ENCODE peak calls at places on chromosomes 13 and 19, in nine cellular contexts. One of them, this sample, is unnamed.

GRCh38 chr13:70107498-70108271 is at the start of gene ATXN8OS:
- DNase-seq in caudate nucleus: no peak
- DNase-seq in fibroblast of lung: no peak
- DNase-seq in KBM-7: no peak
- DNase-seq in testis: peak; percentile 13
- DNase-seq in ELF-1: peak; percentile 32
- DNase-seq in activated CD8-positive, alpha-beta memory T cell treated with anti-CD3 and anti-CD28 coated beads for 1 hour: no peak
- DNase-seq in hypothalamus: peak; percentile 43
- DNase-seq in CD4-positive, alpha-beta T cell: no peak
- DNase-seq in this sample: peak; percentile 63

GRCh38 chr19:6935618-6936017 is 48.2 kb downstream of the ADGRE1 start:
- DNase-seq in caudate nucleus: no peak
- DNase-seq in fibroblast of lung: no peak
- DNase-seq in KBM-7: no peak
- DNase-seq in testis: no peak
- DNase-seq in ELF-1: no peak
- DNase-seq in activated CD8-positive, alpha-beta memory T cell treated with anti-CD3 and anti-CD28 coated beads for 1 hour: no peak
- DNase-seq in hypothalamus: no peak
- DNase-seq in CD4-positive, alpha-beta T cell: no peak
- DNase-seq in this sample: no peak

GRCh38 chr19:48999481-49000325 is 6.0 kb downstream of the RUVBL2 start:
- DNase-seq in caudate nucleus: peak; percentile 15
- DNase-seq in fibroblast of lung: peak; percentile 64
- DNase-seq in KBM-7: peak; percentile 70
- DNase-seq in testis: peak; percentile 62
- DNase-seq in ELF-1: peak; percentile 86
- DNase-seq in activated CD8-positive, alpha-beta memory T cell treated with anti-CD3 and anti-CD28 coated beads for 1 hour: peak; percentile 39
- DNase-seq in hypothalamus: no peak
- DNase-seq in CD4-positive, alpha-beta T cell: peak; percentile 66
- DNase-seq in this sample: peak; percentile 92

GRCh38 chr13:106479849-106480400 is 55.5 kb downstream of the EFNB2 start:
- DNase-seq in caudate nucleus: no peak
- DNase-seq in fibroblast of lung: no peak
- DNase-seq in KBM-7: no peak
- DNase-seq in testis: no peak
- DNase-seq in ELF-1: no peak
- DNase-seq in activated CD8-positive, alpha-beta memory T cell treated with anti-CD3 and anti-CD28 coated beads for 1 hour: no peak
- DNase-seq in hypothalamus: no peak
- DNase-seq in CD4-positive, alpha-beta T cell: no peak
- DNase-seq in this sample: no peak

GRCh38 chr13:97528518-97528917 is 94.5 kb downstream of the RAP2A start:
- DNase-seq in caudate nucleus: no peak
- DNase-seq in fibroblast of lung: no peak
- DNase-seq in KBM-7: no peak
- DNase-seq in testis: no peak
- DNase-seq in ELF-1: no peak
- DNase-seq in activated CD8-positive, alpha-beta memory T cell treated with anti-CD3 and anti-CD28 coated beads for 1 hour: no peak
- DNase-seq in hypothalamus: no peak
- DNase-seq in CD4-positive, alpha-beta T cell: no peak
- DNase-seq in this sample: no peak

GRCh38 chr13:59689057-59689456 is 474.7 kb downstream of the DIAPH3 start:
- DNase-seq in caudate nucleus: no peak
- DNase-seq in fibroblast of lung: no peak
- DNase-seq in KBM-7: no peak
- DNase-seq in testis: no peak
- DNase-seq in ELF-1: peak; percentile 27
- DNase-seq in activated CD8-positive, alpha-beta memory T cell treated with anti-CD3 and anti-CD28 coated beads for 1 hour: no peak
- DNase-seq in hypothalamus: no peak
- DNase-seq in CD4-positive, alpha-beta T cell: no peak
- DNase-seq in this sample: no peak

GRCh38 chr19:19110410-19111137 is 27.7 kb downstream of the TMEM161A start:
- DNase-seq in caudate nucleus: peak; percentile 57
- DNase-seq in fibroblast of lung: no peak
- DNase-seq in KBM-7: no peak
- DNase-seq in testis: no peak
- DNase-seq in ELF-1: peak; percentile 72
- DNase-seq in activated CD8-positive, alpha-beta memory T cell treated with anti-CD3 and anti-CD28 coated beads for 1 hour: no peak
- DNase-seq in hypothalamus: peak; percentile 26
- DNase-seq in CD4-positive, alpha-beta T cell: peak; percentile 8
- DNase-seq in this sample: no peak

GRCh38 chr13:111398715-111399299 is 78.4 kb downstream of the TEX29 start:
- DNase-seq in caudate nucleus: no peak
- DNase-seq in fibroblast of lung: no peak
- DNase-seq in KBM-7: no peak
- DNase-seq in testis: no peak
- DNase-seq in ELF-1: no peak
- DNase-seq in activated CD8-positive, alpha-beta memory T cell treated with anti-CD3 and anti-CD28 coated beads for 1 hour: no peak
- DNase-seq in hypothalamus: no peak
- DNase-seq in CD4-positive, alpha-beta T cell: no peak
- DNase-seq in this sample: no peak

GRCh38 chr19:2540646-2541454 is 64.9 kb downstream of the GADD45B start:
- DNase-seq in caudate nucleus: no peak
- DNase-seq in fibroblast of lung: peak; percentile 92
- DNase-seq in KBM-7: no peak
- DNase-seq in testis: peak; percentile 92
- DNase-seq in ELF-1: peak; percentile 100
- DNase-seq in activated CD8-positive, alpha-beta memory T cell treated with anti-CD3 and anti-CD28 coated beads for 1 hour: no peak
- DNase-seq in hypothalamus: no peak
- DNase-seq in CD4-positive, alpha-beta T cell: no peak
- DNase-seq in this sample: peak; percentile 100

GRCh38 chr19:12481781-12482504 is 2.7 kb downstream of the ZNF709 start:
- DNase-seq in caudate nucleus: no peak
- DNase-seq in fibroblast of lung: no peak
- DNase-seq in KBM-7: peak; percentile 20
- DNase-seq in testis: no peak
- DNase-seq in ELF-1: no peak
- DNase-seq in activated CD8-positive, alpha-beta memory T cell treated with anti-CD3 and anti-CD28 coated beads for 1 hour: no peak
- DNase-seq in hypothalamus: no peak
- DNase-seq in CD4-positive, alpha-beta T cell: no peak
- DNase-seq in this sample: no peak

GRCh38 chr13:29568731-29569130 is 26.8 kb downstream of the SLC7A1 start:
- DNase-seq in caudate nucleus: no peak
- DNase-seq in fibroblast of lung: no peak
- DNase-seq in KBM-7: no peak
- DNase-seq in testis: no peak
- DNase-seq in ELF-1: no peak
- DNase-seq in activated CD8-positive, alpha-beta memory T cell treated with anti-CD3 and anti-CD28 coated beads for 1 hour: no peak
- DNase-seq in hypothalamus: no peak
- DNase-seq in CD4-positive, alpha-beta T cell: no peak
- DNase-seq in this sample: no peak

GRCh38 chr13:20997301-20998061 is 63.9 kb downstream of the LATS2 start:
- DNase-seq in caudate nucleus: no peak
- DNase-seq in fibroblast of lung: peak; percentile 92
- DNase-seq in KBM-7: no peak
- DNase-seq in testis: no peak
- DNase-seq in ELF-1: no peak
- DNase-seq in activated CD8-positive, alpha-beta memory T cell treated with anti-CD3 and anti-CD28 coated beads for 1 hour: no peak
- DNase-seq in hypothalamus: no peak
- DNase-seq in CD4-positive, alpha-beta T cell: no peak
- DNase-seq in this sample: no peak

GRCh38 chr13:75161804-75162203 is 320.2 kb downstream of the TBC1D4 start:
- DNase-seq in caudate nucleus: no peak
- DNase-seq in fibroblast of lung: no peak
- DNase-seq in KBM-7: no peak
- DNase-seq in testis: no peak
- DNase-seq in ELF-1: peak; percentile 9
- DNase-seq in activated CD8-positive, alpha-beta memory T cell treated with anti-CD3 and anti-CD28 coated beads for 1 hour: no peak
- DNase-seq in hypothalamus: no peak
- DNase-seq in CD4-positive, alpha-beta T cell: no peak
- DNase-seq in this sample: no peak

GRCh38 chr13:100140441-100140840 is 51.5 kb downstream of the PCCA start:
- DNase-seq in caudate nucleus: no peak
- DNase-seq in fibroblast of lung: no peak
- DNase-seq in KBM-7: no peak
- DNase-seq in testis: no peak
- DNase-seq in ELF-1: no peak
- DNase-seq in activated CD8-positive, alpha-beta memory T cell treated with anti-CD3 and anti-CD28 coated beads for 1 hour: no peak
- DNase-seq in hypothalamus: no peak
- DNase-seq in CD4-positive, alpha-beta T cell: no peak
- DNase-seq in this sample: no peak

GRCh38 chr13:101811440-101811839 is 359.0 kb downstream of the ITGBL1 start:
- DNase-seq in caudate nucleus: no peak
- DNase-seq in fibroblast of lung: no peak
- DNase-seq in KBM-7: no peak
- DNase-seq in testis: no peak
- DNase-seq in ELF-1: no peak
- DNase-seq in activated CD8-positive, alpha-beta memory T cell treated with anti-CD3 and anti-CD28 coated beads for 1 hour: no peak
- DNase-seq in hypothalamus: no peak
- DNase-seq in CD4-positive, alpha-beta T cell: no peak
- DNase-seq in this sample: no peak

GRCh38 chr13:113535381-113535781 is 44.9 kb upstream of the DCUN1D2 start:
- DNase-seq in caudate nucleus: no peak
- DNase-seq in fibroblast of lung: no peak
- DNase-seq in KBM-7: no peak
- DNase-seq in testis: peak; percentile 4
- DNase-seq in ELF-1: no peak
- DNase-seq in activated CD8-positive, alpha-beta memory T cell treated with anti-CD3 and anti-CD28 coated beads for 1 hour: no peak
- DNase-seq in hypothalamus: no peak
- DNase-seq in CD4-positive, alpha-beta T cell: no peak
- DNase-seq in this sample: peak; percentile 32

GRCh38 chr19:15529774-15530372 is 21.5 kb downstream of the CYP4F22 start:
- DNase-seq in caudate nucleus: no peak
- DNase-seq in fibroblast of lung: no peak
- DNase-seq in KBM-7: no peak
- DNase-seq in testis: no peak
- DNase-seq in ELF-1: no peak
- DNase-seq in activated CD8-positive, alpha-beta memory T cell treated with anti-CD3 and anti-CD28 coated beads for 1 hour: no peak
- DNase-seq in hypothalamus: no peak
- DNase-seq in CD4-positive, alpha-beta T cell: no peak
- DNase-seq in this sample: no peak

GRCh38 chr13:39635564-39635963 is 19.9 kb upstream of the COG6 start:
- DNase-seq in caudate nucleus: no peak
- DNase-seq in fibroblast of lung: no peak
- DNase-seq in KBM-7: no peak
- DNase-seq in testis: no peak
- DNase-seq in ELF-1: no peak
- DNase-seq in activated CD8-positive, alpha-beta memory T cell treated with anti-CD3 and anti-CD28 coated beads for 1 hour: no peak
- DNase-seq in hypothalamus: no peak
- DNase-seq in CD4-positive, alpha-beta T cell: no peak
- DNase-seq in this sample: no peak

GRCh38 chr13:27043013-27043412 is 128.6 kb downstream of the USP12 start:
- DNase-seq in caudate nucleus: peak; percentile 67
- DNase-seq in fibroblast of lung: peak; percentile 96
- DNase-seq in KBM-7: peak; percentile 38
- DNase-seq in testis: no peak
- DNase-seq in ELF-1: peak; percentile 51
- DNase-seq in activated CD8-positive, alpha-beta memory T cell treated with anti-CD3 and anti-CD28 coated beads for 1 hour: no peak
- DNase-seq in hypothalamus: peak; percentile 39
- DNase-seq in CD4-positive, alpha-beta T cell: no peak
- DNase-seq in this sample: peak; percentile 95

GRCh38 chr13:110571897-110572777 is 10.6 kb upstream of the RAB20 start:
- DNase-seq in caudate nucleus: no peak
- DNase-seq in fibroblast of lung: no peak
- DNase-seq in KBM-7: no peak
- DNase-seq in testis: no peak
- DNase-seq in ELF-1: no peak
- DNase-seq in activated CD8-positive, alpha-beta memory T cell treated with anti-CD3 and anti-CD28 coated beads for 1 hour: no peak
- DNase-seq in hypothalamus: no peak
- DNase-seq in CD4-positive, alpha-beta T cell: no peak
- DNase-seq in this sample: no peak

GRCh38 chr13:97367427-97367826 is 66.5 kb upstream of the RAP2A start:
- DNase-seq in caudate nucleus: peak; percentile 54
- DNase-seq in fibroblast of lung: peak; percentile 78
- DNase-seq in KBM-7: no peak
- DNase-seq in testis: no peak
- DNase-seq in ELF-1: peak; percentile 43
- DNase-seq in activated CD8-positive, alpha-beta memory T cell treated with anti-CD3 and anti-CD28 coated beads for 1 hour: no peak
- DNase-seq in hypothalamus: peak; percentile 31
- DNase-seq in CD4-positive, alpha-beta T cell: no peak
- DNase-seq in this sample: peak; percentile 69

GRCh38 chr13:41054919-41055619 is 6.2 kb upstream of the WBP4 start:
- DNase-seq in caudate nucleus: no peak
- DNase-seq in fibroblast of lung: no peak
- DNase-seq in KBM-7: peak; percentile 60
- DNase-seq in testis: no peak
- DNase-seq in ELF-1: peak; percentile 20
- DNase-seq in activated CD8-positive, alpha-beta memory T cell treated with anti-CD3 and anti-CD28 coated beads for 1 hour: no peak
- DNase-seq in hypothalamus: no peak
- DNase-seq in CD4-positive, alpha-beta T cell: no peak
- DNase-seq in this sample: no peak

GRCh38 chr13:79098603-79099002 is 307.5 kb downstream of the RBM26 start:
- DNase-seq in caudate nucleus: no peak
- DNase-seq in fibroblast of lung: no peak
- DNase-seq in KBM-7: no peak
- DNase-seq in testis: no peak
- DNase-seq in ELF-1: no peak
- DNase-seq in activated CD8-positive, alpha-beta memory T cell treated with anti-CD3 and anti-CD28 coated beads for 1 hour: no peak
- DNase-seq in hypothalamus: no peak
- DNase-seq in CD4-positive, alpha-beta T cell: no peak
- DNase-seq in this sample: no peak

GRCh38 chr13:75556961-75557360 is 7.4 kb downstream of the UCHL3 start:
- DNase-seq in caudate nucleus: no peak
- DNase-seq in fibroblast of lung: no peak
- DNase-seq in KBM-7: no peak
- DNase-seq in testis: no peak
- DNase-seq in ELF-1: no peak
- DNase-seq in activated CD8-positive, alpha-beta memory T cell treated with anti-CD3 and anti-CD28 coated beads for 1 hour: no peak
- DNase-seq in hypothalamus: no peak
- DNase-seq in CD4-positive, alpha-beta T cell: no peak
- DNase-seq in this sample: no peak

GRCh38 chr19:55341191-55342043 is 1.7 kb downstream of the KMT5C start:
- DNase-seq in caudate nucleus: peak; percentile 70
- DNase-seq in fibroblast of lung: peak; percentile 44
- DNase-seq in KBM-7: peak; percentile 35
- DNase-seq in testis: peak; percentile 83
- DNase-seq in ELF-1: peak; percentile 67
- DNase-seq in activated CD8-positive, alpha-beta memory T cell treated with anti-CD3 and anti-CD28 coated beads for 1 hour: no peak
- DNase-seq in hypothalamus: peak; percentile 47
- DNase-seq in CD4-positive, alpha-beta T cell: peak; percentile 45
- DNase-seq in this sample: peak; percentile 91

GRCh38 chr13:108915634-108916497 is 286.5 kb downstream of the MYO16 start:
- DNase-seq in caudate nucleus: peak; percentile 83
- DNase-seq in fibroblast of lung: peak; percentile 90
- DNase-seq in KBM-7: peak; percentile 70
- DNase-seq in testis: peak; percentile 91
- DNase-seq in ELF-1: peak; percentile 51
- DNase-seq in activated CD8-positive, alpha-beta memory T cell treated with anti-CD3 and anti-CD28 coated beads for 1 hour: peak; percentile 19
- DNase-seq in hypothalamus: peak; percentile 12
- DNase-seq in CD4-positive, alpha-beta T cell: peak; percentile 57
- DNase-seq in this sample: peak; percentile 86